ENCODE peak calls at places on chromosomes 3 and 15, in six cellular contexts. One of them, this sample, is unnamed.

GRCh38 chr3:48694610-48695051 is 8.9 kb upstream of the NCKIPSD start:
- DNase-seq in T-helper 1 cell: no peak
- DNase-seq in NCI-H345: peak
- DNase-seq in fibroblast of the aortic adventitia: peak
- DNase-seq in Peyer's patch: no peak
- DNase-seq in H4: peak
- DNase-seq in this sample: no peak

GRCh38 chr3:103513003-103513402 is 1078.2 kb downstream of the ZPLD1 start:
- DNase-seq in T-helper 1 cell: no peak
- DNase-seq in NCI-H345: no peak
- DNase-seq in fibroblast of the aortic adventitia: no peak
- DNase-seq in Peyer's patch: no peak
- DNase-seq in H4: no peak
- DNase-seq in this sample: no peak

GRCh38 chr15:52103217-52104207 is 9.1 kb downstream of the BCL2L10 start:
- DNase-seq in T-helper 1 cell: no peak
- DNase-seq in NCI-H345: no peak
- DNase-seq in fibroblast of the aortic adventitia: peak
- DNase-seq in Peyer's patch: no peak
- DNase-seq in H4: peak
- DNase-seq in this sample: no peak

GRCh38 chr3:74599564-74599963 is 14.9 kb downstream of the CNTN3 start:
- DNase-seq in T-helper 1 cell: no peak
- DNase-seq in NCI-H345: no peak
- DNase-seq in fibroblast of the aortic adventitia: no peak
- DNase-seq in Peyer's patch: no peak
- DNase-seq in H4: no peak
- DNase-seq in this sample: no peak

GRCh38 chr15:57003418-57003817 is 85.0 kb downstream of the TCF12 start:
- DNase-seq in T-helper 1 cell: no peak
- DNase-seq in NCI-H345: no peak
- DNase-seq in fibroblast of the aortic adventitia: peak
- DNase-seq in Peyer's patch: no peak
- DNase-seq in H4: peak
- DNase-seq in this sample: no peak

GRCh38 chr15:23038741-23039150 is 623 bp downstream of the TUBGCP5 start:
- DNase-seq in T-helper 1 cell: no peak
- DNase-seq in NCI-H345: peak
- DNase-seq in fibroblast of the aortic adventitia: peak
- DNase-seq in Peyer's patch: no peak
- DNase-seq in H4: peak
- DNase-seq in this sample: peak

GRCh38 chr15:89662893-89663673 is 7.8 kb upstream of the KIF7 start:
- DNase-seq in T-helper 1 cell: no peak
- DNase-seq in NCI-H345: no peak
- DNase-seq in fibroblast of the aortic adventitia: peak
- DNase-seq in Peyer's patch: no peak
- DNase-seq in H4: peak
- DNase-seq in this sample: no peak

GRCh38 chr3:155791190-155791589 is 14.9 kb downstream of the C3orf33 start:
- DNase-seq in T-helper 1 cell: no peak
- DNase-seq in NCI-H345: no peak
- DNase-seq in fibroblast of the aortic adventitia: peak
- DNase-seq in Peyer's patch: no peak
- DNase-seq in H4: peak
- DNase-seq in this sample: no peak

GRCh38 chr3:52506266-52506966 is 11.3 kb downstream of the STAB1 start:
- DNase-seq in T-helper 1 cell: no peak
- DNase-seq in NCI-H345: no peak
- DNase-seq in fibroblast of the aortic adventitia: no peak
- DNase-seq in Peyer's patch: no peak
- DNase-seq in H4: no peak
- DNase-seq in this sample: no peak

GRCh38 chr3:168990621-168991020 is 672.9 kb downstream of the MECOM start:
- DNase-seq in T-helper 1 cell: no peak
- DNase-seq in NCI-H345: no peak
- DNase-seq in fibroblast of the aortic adventitia: no peak
- DNase-seq in Peyer's patch: no peak
- DNase-seq in H4: no peak
- DNase-seq in this sample: no peak

GRCh38 chr3:127479449-127479848 is 111.1 kb downstream of the TPRA1 start:
- DNase-seq in T-helper 1 cell: no peak
- DNase-seq in NCI-H345: no peak
- DNase-seq in fibroblast of the aortic adventitia: no peak
- DNase-seq in Peyer's patch: peak
- DNase-seq in H4: no peak
- DNase-seq in this sample: no peak

GRCh38 chr3:38404286-38404685 is 49.4 kb upstream of the ACVR2B start:
- DNase-seq in T-helper 1 cell: no peak
- DNase-seq in NCI-H345: no peak
- DNase-seq in fibroblast of the aortic adventitia: peak
- DNase-seq in Peyer's patch: no peak
- DNase-seq in H4: peak
- DNase-seq in this sample: no peak

GRCh38 chr3:81352867-81353266 is 408.6 kb downstream of the GBE1 start:
- DNase-seq in T-helper 1 cell: no peak
- DNase-seq in NCI-H345: no peak
- DNase-seq in fibroblast of the aortic adventitia: peak
- DNase-seq in Peyer's patch: no peak
- DNase-seq in H4: no peak
- DNase-seq in this sample: no peak

GRCh38 chr15:92528736-92529135 is 126.8 kb downstream of the FAM174B start:
- DNase-seq in T-helper 1 cell: no peak
- DNase-seq in NCI-H345: no peak
- DNase-seq in fibroblast of the aortic adventitia: no peak
- DNase-seq in Peyer's patch: no peak
- DNase-seq in H4: no peak
- DNase-seq in this sample: no peak

GRCh38 chr15:90022345-90022744 is 21.2 kb downstream of the ZNF710 start:
- DNase-seq in T-helper 1 cell: no peak
- DNase-seq in NCI-H345: no peak
- DNase-seq in fibroblast of the aortic adventitia: no peak
- DNase-seq in Peyer's patch: peak
- DNase-seq in H4: no peak
- DNase-seq in this sample: no peak

GRCh38 chr15:81160312-81161214 is 26.5 kb downstream of the CFAP161 start:
- DNase-seq in T-helper 1 cell: no peak
- DNase-seq in NCI-H345: peak
- DNase-seq in fibroblast of the aortic adventitia: peak
- DNase-seq in Peyer's patch: no peak
- DNase-seq in H4: peak
- DNase-seq in this sample: no peak

GRCh38 chr3:122263058-122263457 is 62.0 kb upstream of the CSTA start:
- DNase-seq in T-helper 1 cell: no peak
- DNase-seq in NCI-H345: no peak
- DNase-seq in fibroblast of the aortic adventitia: no peak
- DNase-seq in Peyer's patch: no peak
- DNase-seq in H4: no peak
- DNase-seq in this sample: no peak

GRCh38 chr3:37694236-37694635 is 167.4 kb upstream of the CTDSPL start:
- DNase-seq in T-helper 1 cell: no peak
- DNase-seq in NCI-H345: no peak
- DNase-seq in fibroblast of the aortic adventitia: no peak
- DNase-seq in Peyer's patch: no peak
- DNase-seq in H4: no peak
- DNase-seq in this sample: no peak